ENCODE peak calls at places on chromosomes 4 and X, in five cellular contexts. One of them, this sample, is unnamed.

GRCh38 chrX:153521034-153521433 is 3.6 kb downstream of the ATP2B3 start:
- DNase-seq in NB4: no peak
- DNase-seq in foreskin fibroblast: peak
- DNase-seq in cardiac fibroblast: no peak
- DNase-seq in kidney epithelial cell: no peak
- DNase-seq in this sample: no peak

GRCh38 chrX:12583543-12583942 is 207.7 kb upstream of the PRPS2 start:
- DNase-seq in cardiac fibroblast: no peak
- DNase-seq in NB4: no peak
- DNase-seq in kidney epithelial cell: no peak
- DNase-seq in foreskin fibroblast: no peak
- DNase-seq in this sample: no peak

GRCh38 chrX:136762820-136763452 is 17.8 kb downstream of the ARHGEF6 start:
- DNase-seq in foreskin fibroblast: no peak
- DNase-seq in NB4: no peak
- DNase-seq in cardiac fibroblast: no peak
- DNase-seq in kidney epithelial cell: no peak
- DNase-seq in this sample: no peak

GRCh38 chrX:134460861-134461218 is 875 bp downstream of the HPRT1 start:
- DNase-seq in NB4: peak
- DNase-seq in kidney epithelial cell: no peak
- DNase-seq in cardiac fibroblast: peak
- DNase-seq in foreskin fibroblast: peak
- DNase-seq in this sample: no peak

GRCh38 chr4:108543359-108543968 is 76.9 kb upstream of the RPL34 start:
- DNase-seq in cardiac fibroblast: no peak
- DNase-seq in kidney epithelial cell: no peak
- DNase-seq in foreskin fibroblast: no peak
- DNase-seq in NB4: no peak
- DNase-seq in this sample: no peak

GRCh38 chrX:97845451-97845850 is 961.7 kb downstream of the RPA4 start:
- DNase-seq in NB4: no peak
- DNase-seq in foreskin fibroblast: no peak
- DNase-seq in kidney epithelial cell: no peak
- DNase-seq in cardiac fibroblast: no peak
- DNase-seq in this sample: no peak

GRCh38 chr4:56844817-56845580 is 23.5 kb upstream of the SPINK2 start:
- DNase-seq in cardiac fibroblast: no peak
- DNase-seq in NB4: peak
- DNase-seq in kidney epithelial cell: no peak
- DNase-seq in foreskin fibroblast: no peak
- DNase-seq in this sample: no peak

GRCh38 chrX:63963382-63963781 is 178.4 kb upstream of the ARHGEF9 start:
- DNase-seq in cardiac fibroblast: no peak
- DNase-seq in kidney epithelial cell: no peak
- DNase-seq in NB4: no peak
- DNase-seq in foreskin fibroblast: no peak
- DNase-seq in this sample: no peak

DNA sequence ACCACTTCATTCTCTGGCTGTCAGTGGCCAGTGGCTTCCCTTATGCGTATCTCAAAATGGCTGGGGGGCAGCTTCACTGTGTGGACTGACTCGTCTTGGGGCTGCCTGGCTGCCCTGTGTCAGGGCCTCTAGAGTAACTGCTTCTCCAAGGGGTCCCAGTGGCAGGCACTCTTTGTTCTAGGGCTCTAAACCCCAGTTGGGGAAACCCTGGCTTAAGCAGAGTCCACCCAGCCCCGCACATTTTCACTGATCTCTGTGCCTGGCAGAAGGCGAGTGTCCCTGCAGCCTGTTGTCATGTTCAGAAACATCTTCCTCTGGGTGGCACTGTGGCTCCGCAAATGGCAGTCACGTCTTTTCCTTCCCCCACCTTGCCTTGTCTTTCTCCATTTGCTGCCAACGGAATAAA is 59.7 kb downstream of the NBDY start:
- DNase-seq in foreskin fibroblast: no peak
- DNase-seq in cardiac fibroblast: no peak
- DNase-seq in NB4: peak
- DNase-seq in kidney epithelial cell: no peak
- DNase-seq in this sample: no peak
- TF ChIP-seq CTCF in foreskin fibroblast: no peak
- TF ChIP-seq CTCF in cardiac fibroblast: no peak
- TF ChIP-seq CTCF in NB4: peak
- TF ChIP-seq CTCF in kidney epithelial cell: peak
- TF ChIP-seq CTCF in this sample: no peak

DNA sequence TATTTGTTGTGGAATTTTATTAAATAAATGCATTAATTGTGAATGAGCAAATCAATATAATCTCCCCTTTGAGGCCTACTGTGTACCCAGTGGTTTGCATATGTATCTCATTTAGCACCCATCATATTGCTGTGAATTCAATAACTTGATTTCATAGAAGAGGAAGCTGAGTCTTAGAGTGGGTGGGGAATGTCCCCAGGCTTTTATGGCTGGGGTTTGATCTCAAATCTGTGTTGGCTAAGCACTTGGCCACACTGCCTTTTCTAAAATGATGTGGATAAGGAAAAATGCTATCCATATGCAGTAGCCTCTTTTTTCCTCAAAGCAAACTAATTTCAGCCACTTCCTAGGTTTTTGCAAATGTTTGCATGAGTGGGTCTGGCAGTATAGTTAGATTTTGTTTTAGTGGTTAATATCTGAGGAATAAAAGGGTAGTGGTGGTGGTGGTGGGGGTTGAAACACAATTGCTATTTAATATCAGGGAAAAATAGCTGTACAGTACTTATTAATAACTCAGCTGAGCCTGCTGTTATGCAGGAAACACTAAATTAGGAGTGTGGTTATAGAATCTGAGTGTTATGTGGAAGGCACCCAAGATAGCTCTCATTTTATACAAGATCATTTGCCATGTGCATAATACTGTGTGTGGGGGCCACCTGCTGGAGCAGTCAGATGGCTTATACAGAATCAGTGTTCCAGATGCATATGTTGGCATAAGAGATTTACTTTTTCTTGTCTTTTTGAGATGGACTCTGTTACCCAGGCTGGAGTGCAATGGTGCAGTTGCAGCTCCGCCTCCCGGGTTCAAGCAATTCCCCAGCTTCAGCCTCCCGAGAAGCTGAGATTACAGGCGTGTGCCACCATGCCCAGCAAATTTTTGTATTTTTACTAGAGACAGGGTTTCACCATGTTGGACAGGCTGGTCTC is 108.0 kb downstream of the TMEM131L start:
- DNase-seq in kidney epithelial cell: peak
- DNase-seq in cardiac fibroblast: peak
- DNase-seq in foreskin fibroblast: peak
- DNase-seq in NB4: peak
- DNase-seq in this sample: peak
- TF ChIP-seq CTCF in kidney epithelial cell: peak
- TF ChIP-seq CTCF in cardiac fibroblast: peak
- TF ChIP-seq CTCF in foreskin fibroblast: peak
- TF ChIP-seq CTCF in NB4: peak
- TF ChIP-seq CTCF in this sample: peak

GRCh38 chr4:20944451-20944850 is 244.2 kb downstream of the PACRGL start:
- DNase-seq in foreskin fibroblast: no peak
- DNase-seq in NB4: no peak
- DNase-seq in cardiac fibroblast: no peak
- DNase-seq in kidney epithelial cell: no peak
- DNase-seq in this sample: no peak

GRCh38 chr4:20944961-20945360 is 244.7 kb downstream of the PACRGL start:
- DNase-seq in NB4: no peak
- DNase-seq in foreskin fibroblast: no peak
- DNase-seq in kidney epithelial cell: no peak
- DNase-seq in cardiac fibroblast: no peak
- DNase-seq in this sample: no peak
- TF ChIP-seq CTCF in NB4: no peak
- TF ChIP-seq CTCF in foreskin fibroblast: no peak
- TF ChIP-seq CTCF in kidney epithelial cell: no peak
- TF ChIP-seq CTCF in cardiac fibroblast: no peak
- TF ChIP-seq CTCF in this sample: no peak

GRCh38 chr4:139896242-139896752 is 230.7 kb downstream of the MGST2 start:
- DNase-seq in foreskin fibroblast: no peak
- DNase-seq in NB4: no peak
- DNase-seq in kidney epithelial cell: no peak
- DNase-seq in cardiac fibroblast: no peak
- DNase-seq in this sample: no peak

GRCh38 chr4:139890810-139891209 is 225.2 kb downstream of the MGST2 start:
- DNase-seq in cardiac fibroblast: peak
- DNase-seq in kidney epithelial cell: no peak
- DNase-seq in NB4: peak
- DNase-seq in foreskin fibroblast: peak
- DNase-seq in this sample: peak

GRCh38 chr4:139889194-139889762 is 223.7 kb downstream of the MGST2 start:
- DNase-seq in NB4: no peak
- DNase-seq in cardiac fibroblast: no peak
- DNase-seq in kidney epithelial cell: peak
- DNase-seq in foreskin fibroblast: no peak
- DNase-seq in this sample: peak

GRCh38 chr4:139889901-139890300 is 224.3 kb downstream of the MGST2 start:
- DNase-seq in foreskin fibroblast: no peak
- DNase-seq in kidney epithelial cell: no peak
- DNase-seq in cardiac fibroblast: no peak
- DNase-seq in NB4: no peak
- DNase-seq in this sample: no peak

GRCh38 chr4:139892973-139893736 is 227.5 kb downstream of the MGST2 start:
- DNase-seq in kidney epithelial cell: peak
- DNase-seq in NB4: no peak
- DNase-seq in foreskin fibroblast: no peak
- DNase-seq in cardiac fibroblast: peak
- DNase-seq in this sample: no peak
- TF ChIP-seq CTCF in kidney epithelial cell: peak
- TF ChIP-seq CTCF in NB4: no peak
- TF ChIP-seq CTCF in foreskin fibroblast: no peak
- TF ChIP-seq CTCF in cardiac fibroblast: peak
- TF ChIP-seq CTCF in this sample: no peak

DNA sequence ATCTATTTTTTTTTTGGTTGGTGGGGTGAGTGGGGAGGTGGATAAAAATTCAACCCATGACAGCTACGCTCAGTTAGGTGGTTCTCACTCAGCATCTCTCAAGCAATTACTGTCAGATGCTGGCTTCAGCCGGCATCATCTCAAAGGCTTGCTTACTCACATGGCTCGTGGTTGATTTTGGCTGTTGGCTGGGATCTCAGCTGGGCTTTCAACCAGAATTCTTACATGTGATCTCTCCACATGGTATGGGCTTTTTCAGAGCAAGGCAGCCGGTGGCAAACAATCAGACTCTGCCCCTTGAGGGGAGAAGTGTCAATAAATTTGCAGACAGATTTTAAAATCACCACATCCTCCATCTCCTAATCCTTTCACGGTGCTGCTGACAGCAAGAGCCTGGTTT is 47.2 kb downstream of the SLC34A2 start:
- DNase-seq in foreskin fibroblast: peak
- DNase-seq in kidney epithelial cell: peak
- DNase-seq in cardiac fibroblast: peak
- DNase-seq in NB4: peak
- DNase-seq in this sample: no peak
- TF ChIP-seq CTCF in foreskin fibroblast: no peak
- TF ChIP-seq CTCF in kidney epithelial cell: peak
- TF ChIP-seq CTCF in cardiac fibroblast: no peak
- TF ChIP-seq CTCF in NB4: no peak
- TF ChIP-seq CTCF in this sample: no peak

DNA sequence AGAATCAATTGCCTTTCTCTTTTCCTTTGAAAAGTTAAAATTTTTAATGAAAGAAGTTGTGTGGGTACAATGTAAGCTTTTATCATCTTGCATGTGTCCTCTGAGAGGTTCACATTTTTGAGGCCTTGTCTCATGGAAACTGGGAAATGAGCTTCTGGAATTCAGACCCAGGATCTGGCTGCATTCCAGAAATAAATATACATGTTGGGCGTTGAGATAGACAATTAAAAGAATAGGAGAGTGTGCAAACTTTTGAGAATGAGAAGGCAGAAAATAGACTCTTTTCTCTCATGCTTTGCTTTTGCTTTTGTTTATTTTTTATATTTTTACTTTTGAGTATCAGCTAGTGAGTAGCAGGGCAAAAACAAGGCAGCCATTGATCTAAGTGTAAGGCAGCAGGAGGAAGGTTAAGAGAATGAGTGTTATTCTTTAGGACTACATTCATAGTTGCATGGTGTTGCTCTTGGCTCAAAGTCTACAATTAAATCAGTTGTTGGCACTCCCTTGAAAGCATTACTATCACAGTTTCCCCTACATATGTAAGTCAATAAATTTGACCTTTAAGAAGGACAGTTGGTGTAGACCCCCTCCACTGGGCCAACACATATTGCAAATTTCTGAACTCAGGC is 12.4 kb downstream of the SHROOM3 start:
- DNase-seq in kidney epithelial cell: no peak
- DNase-seq in cardiac fibroblast: peak
- DNase-seq in foreskin fibroblast: no peak
- DNase-seq in NB4: no peak
- DNase-seq in this sample: no peak
- TF ChIP-seq CTCF in kidney epithelial cell: no peak
- TF ChIP-seq CTCF in cardiac fibroblast: no peak
- TF ChIP-seq CTCF in foreskin fibroblast: no peak
- TF ChIP-seq CTCF in NB4: no peak
- TF ChIP-seq CTCF in this sample: no peak

GRCh38 chrX:36869457-36869856 is 138.7 kb upstream of the FAM47C start:
- DNase-seq in foreskin fibroblast: no peak
- DNase-seq in kidney epithelial cell: no peak
- DNase-seq in NB4: no peak
- DNase-seq in cardiac fibroblast: no peak
- DNase-seq in this sample: no peak

GRCh38 chrX:36868592-36868991 is 139.6 kb upstream of the FAM47C start:
- DNase-seq in foreskin fibroblast: no peak
- DNase-seq in cardiac fibroblast: no peak
- DNase-seq in NB4: no peak
- DNase-seq in kidney epithelial cell: no peak
- DNase-seq in this sample: no peak

DNA sequence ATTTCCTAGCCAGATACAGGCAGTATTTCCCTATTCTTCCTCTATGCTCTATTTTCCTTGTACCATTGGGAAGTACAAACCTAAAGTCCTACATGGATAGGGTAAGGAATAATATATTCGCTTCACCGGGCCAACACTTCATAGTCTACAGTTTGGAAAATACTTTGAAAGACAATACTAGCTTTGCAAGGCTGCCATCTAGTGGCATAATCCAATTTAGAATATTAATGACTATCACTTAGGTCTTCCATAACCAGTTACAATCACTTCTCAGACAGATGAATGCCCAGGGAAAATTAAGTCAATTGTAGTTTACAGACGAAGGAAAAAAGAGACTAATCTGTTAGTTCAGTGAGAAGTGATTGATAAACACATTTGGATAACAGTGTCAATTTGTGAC is 141.0 kb upstream of the FAM47C start:
- DNase-seq in NB4: peak
- DNase-seq in foreskin fibroblast: peak
- DNase-seq in cardiac fibroblast: peak
- DNase-seq in kidney epithelial cell: no peak
- DNase-seq in this sample: peak
- TF ChIP-seq CTCF in NB4: no peak
- TF ChIP-seq CTCF in foreskin fibroblast: peak
- TF ChIP-seq CTCF in cardiac fibroblast: peak
- TF ChIP-seq CTCF in kidney epithelial cell: peak
- TF ChIP-seq CTCF in this sample: peak

This sample was measured in RWPE1.